ENCODE peak calls at places on chromosomes 4 and X, in nine cellular contexts. F is fibroblast of the aortic adventitia; A is CD4-positive, alpha-beta memory T cell; M is neural progenitor cell; B is CD8-positive, alpha-beta memory T cell; T is epithelial cell of esophagus; S is cardiac muscle cell; Q is CD4-positive, CD25-positive, alpha-beta regulatory T cell; E is pancreas. D is an unnamed sample.

GRCh38 chr4:158739600-158739999 is 16.4 kb upstream of the PPID start:
- DNase-seq in M (no peak), B (no peak), Q (no peak), T (no peak), F (no peak), A (no peak), S (no peak), E (no peak), D (no peak)

GRCh38 chr4:169626328-169627282 is 6.2 kb downstream of the CLCN3 start:
- DNase-seq in Q (no peak), T (peak), A (no peak), B (no peak), M (no peak), F (no peak), S (no peak), E (no peak), D (peak)

GRCh38 chr4:168856312-168856711 is 153.7 kb downstream of the CBR4 start:
- DNase-seq in E (no peak), M (no peak), Q (no peak), T (no peak), A (no peak), F (peak), B (no peak), S (peak), D (no peak)

GRCh38 chrX:127259742-127260141 is 440.2 kb downstream of the PRR32 start:
- DNase-seq in S (no peak), A (no peak), B (no peak), F (no peak), T (peak), Q (no peak), M (no peak), E (no peak), D (no peak)

GRCh38 chr4:110417151-110417550 is 58.8 kb upstream of the ENPEP start:
- DNase-seq in A (no peak), T (peak), F (no peak), M (no peak), S (peak), E (no peak), B (no peak), Q (no peak), D (no peak)

GRCh38 chrX:63658920-63659319 is 126.1 kb downstream of the ARHGEF9 start:
- DNase-seq in F (peak), A (no peak), Q (no peak), B (no peak), M (no peak), E (no peak), S (peak), T (no peak), D (no peak)

GRCh38 chr4:6184169-6184568 is 16.2 kb downstream of the JAKMIP1 start:
- DNase-seq in S (no peak), T (no peak), A (no peak), M (no peak), E (no peak), F (no peak), Q (no peak), B (no peak), D (no peak)

GRCh38 chr4:173958445-173958844 is 325.0 kb downstream of the FBXO8 start:
- DNase-seq in Q (no peak), S (peak), E (no peak), B (no peak), F (peak), T (peak), A (no peak), M (no peak), D (no peak)

GRCh38 chr4:153643406-153644016 is 40.6 kb upstream of the TLR2 start:
- DNase-seq in S (peak), E (no peak), B (peak), T (peak), A (peak), F (peak), M (peak), Q (no peak), D (peak)

GRCh38 chr4:72496119-72496518 is 72.9 kb downstream of the ADAMTS3 start:
- DNase-seq in Q (no peak), B (no peak), F (peak), S (peak), M (no peak), E (no peak), T (peak), A (no peak), D (no peak)

GRCh38 chr4:95867919-95868318 is 28.0 kb downstream of the PDHA2 start:
- DNase-seq in T (peak), F (peak), E (no peak), M (peak), A (no peak), B (no peak), S (peak), Q (no peak), D (no peak)

GRCh38 chr4:79684516-79684915 is 276.5 kb upstream of the GK2 start:
- DNase-seq in A (no peak), S (no peak), T (no peak), E (no peak), Q (no peak), F (no peak), M (no peak), B (no peak), D (no peak)

GRCh38 chr4:40245794-40246546 is 49.1 kb downstream of the RHOH start:
- DNase-seq in B (no peak), E (peak), S (no peak), T (no peak), A (no peak), M (no peak), Q (no peak), F (no peak), D (no peak)

GRCh38 chr4:70734971-70735370 is 13.2 kb downstream of the RUFY3 start:
- DNase-seq in Q (no peak), S (no peak), B (peak), M (no peak), A (no peak), F (no peak), T (no peak), E (no peak), D (peak)

GRCh38 chr4:74423101-74423500 is 21.8 kb upstream of the AREG start:
- DNase-seq in A (no peak), E (no peak), M (no peak), S (peak), F (peak), T (peak), Q (no peak), B (no peak), D (no peak)

GRCh38 chr4:162457071-162457865 is 293.5 kb upstream of the FSTL5 start:
- DNase-seq in E (no peak), A (no peak), S (no peak), F (no peak), B (no peak), T (peak), Q (no peak), M (no peak), D (no peak)

GRCh38 chr4:185304944-185305690 is 90.6 kb downstream of the LRP2BP start:
- DNase-seq in Q (no peak), F (no peak), S (peak), T (peak), E (no peak), B (peak), A (peak), M (peak), D (peak)

GRCh38 chr4:106803107-106803506 is 233.0 kb downstream of the DKK2 start:
- DNase-seq in E (no peak), A (no peak), F (peak), T (no peak), Q (no peak), M (no peak), B (no peak), S (no peak), D (no peak)

GRCh38 chr4:107721436-107722090 is 1.5 kb upstream of the PAPSS1 start:
- DNase-seq in S (no peak), B (peak), Q (peak), E (peak), T (no peak), F (no peak), A (peak), M (peak), D (no peak)

GRCh38 chr4:54937501-54937900 is 187.9 kb downstream of the KDR start:
- DNase-seq in F (no peak), S (peak), A (no peak), E (no peak), Q (no peak), B (no peak), M (no peak), T (peak), D (peak)

GRCh38 chr4:17690898-17691297 is 76.5 kb downstream of the MED28 start:
- DNase-seq in A (no peak), M (no peak), Q (no peak), T (peak), S (no peak), B (no peak), F (no peak), E (no peak), D (no peak)

GRCh38 chr4:74365761-74366160 is 816 bp downstream of the EREG start:
- DNase-seq in F (no peak), E (peak), S (peak), M (peak), T (peak), A (no peak), Q (no peak), B (no peak), D (no peak)

GRCh38 chrX:150625107-150625506 is 56.7 kb downstream of the MTM1 start:
- DNase-seq in M (no peak), Q (no peak), S (no peak), A (no peak), T (no peak), E (no peak), B (no peak), F (no peak), D (no peak)

DNA sequence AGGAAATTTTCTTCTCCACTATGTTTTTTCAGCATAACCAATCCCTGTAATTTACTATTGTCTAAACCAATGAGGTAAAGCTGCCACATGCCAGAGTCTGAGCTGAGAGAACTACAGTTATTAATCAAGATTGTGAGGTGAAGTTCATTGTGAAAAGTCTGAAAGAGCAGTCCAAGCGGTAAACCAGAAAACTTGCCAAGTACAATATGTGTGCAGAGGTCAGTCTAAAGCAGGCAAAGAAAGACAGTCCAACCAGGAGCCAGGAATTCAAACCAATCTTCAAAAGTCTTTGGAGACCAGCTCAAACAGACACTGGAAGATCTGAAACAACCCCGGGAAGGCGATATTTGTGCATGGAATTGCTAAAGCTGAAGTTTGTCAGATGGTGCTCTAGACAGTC is 229.1 kb upstream of the POU3F4 start:
- DNase-seq in M (no peak), A (no peak), Q (no peak), T (no peak), B (no peak), E (no peak), S (no peak), F (no peak), D (no peak)
- H3K4me3 ChIP-seq in M (no peak), A (no peak), Q (no peak), T (no peak), B (no peak), E (no peak), S (no peak), F (no peak), D (no peak)

GRCh38 chrX:140439455-140439854 is 65.4 kb downstream of the SOX3 start:
- DNase-seq in S (no peak), B (no peak), Q (no peak), E (no peak), T (peak), A (no peak), F (no peak), M (peak), D (no peak)
- H3K4me3 ChIP-seq in S (no peak), B (no peak), Q (no peak), E (no peak), T (no peak), A (no peak), F (no peak), M (peak), D (no peak)

DNA sequence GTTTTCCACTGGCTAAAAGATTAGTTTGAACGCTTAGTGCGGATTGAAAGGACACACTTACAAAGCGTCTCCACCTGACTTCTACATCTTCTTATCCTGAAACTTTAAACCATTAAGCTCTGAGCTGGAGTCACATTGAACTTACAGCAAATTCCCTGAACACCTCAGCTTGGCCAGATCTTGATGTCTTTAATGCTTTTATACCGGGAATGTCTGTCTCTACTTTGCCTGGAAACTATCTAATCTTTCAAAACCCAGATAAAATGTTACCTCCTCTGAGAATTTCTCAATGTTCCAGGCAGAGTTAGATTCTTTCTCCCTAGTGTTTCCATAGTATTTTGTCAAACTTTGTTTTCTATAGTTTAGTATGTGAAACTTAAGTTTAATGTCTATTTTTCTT is 179.9 kb downstream of the DTHD1 start:
- DNase-seq in Q (no peak), E (no peak), M (no peak), T (no peak), F (no peak), S (no peak), B (no peak), A (no peak), D (no peak)
- H3K4me3 ChIP-seq in Q (no peak), E (no peak), M (no peak), T (no peak), F (no peak), S (no peak), B (no peak), A (no peak), D (no peak)

DNA sequence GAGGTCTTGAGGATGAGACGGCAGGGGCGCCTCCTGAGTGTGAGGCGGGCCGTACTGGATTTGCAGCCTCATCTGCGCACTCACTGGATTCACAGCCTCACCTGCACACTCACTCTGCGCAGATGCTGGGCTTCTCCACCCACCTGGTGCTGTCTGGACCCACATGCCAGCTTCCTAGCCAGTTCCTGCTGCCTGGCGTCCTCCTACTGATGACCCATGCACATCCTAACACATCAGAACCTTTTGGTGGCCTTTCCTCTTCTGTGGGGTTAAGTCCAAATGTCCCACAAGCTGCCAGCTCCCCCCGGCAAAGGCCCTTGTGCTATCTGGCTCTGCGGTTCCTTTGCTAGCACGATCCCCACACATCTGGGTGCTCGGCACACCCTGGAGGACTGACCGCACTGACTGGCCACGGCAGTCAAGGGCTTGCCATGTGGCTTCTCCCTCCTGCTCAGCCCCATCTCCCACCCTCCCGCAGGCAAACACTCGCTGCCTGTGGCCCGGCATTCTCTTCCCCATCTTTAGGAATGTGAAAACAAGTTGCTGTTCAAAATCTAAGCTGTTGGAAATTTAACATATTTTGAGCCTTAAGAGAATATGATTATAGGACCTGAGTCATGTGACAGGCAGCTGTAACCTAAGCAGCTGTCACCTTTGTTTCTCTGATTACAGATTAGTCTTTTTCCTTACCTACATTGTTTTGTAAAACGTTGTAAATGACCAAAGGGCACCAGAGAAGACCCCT is 39.4 kb upstream of the AFAP1 start:
- DNase-seq in M (no peak), E (no peak), S (peak), T (no peak), A (no peak), B (no peak), Q (no peak), F (no peak), D (no peak)
- H3K4me3 ChIP-seq in M (no peak), E (no peak), S (no peak), T (no peak), A (no peak), B (no peak), Q (no peak), F (no peak), D (no peak)

GRCh38 chrX:11504234-11504633 is 161.5 kb downstream of the ARHGAP6 start:
- DNase-seq in Q (no peak), F (no peak), E (no peak), A (no peak), M (no peak), B (no peak), T (peak), S (no peak), D (no peak)

GRCh38 chrX:11509786-11510185 is 155.9 kb downstream of the ARHGAP6 start:
- DNase-seq in A (no peak), M (no peak), S (peak), E (no peak), T (no peak), F (peak), B (no peak), Q (no peak), D (no peak)
- H3K4me3 ChIP-seq in A (no peak), M (no peak), S (no peak), E (no peak), T (no peak), F (no peak), B (no peak), Q (no peak), D (no peak)

GRCh38 chr4:147830987-147831386 is 99.1 kb downstream of the ARHGAP10 start:
- DNase-seq in M (no peak), B (no peak), Q (no peak), A (no peak), T (peak), S (peak), F (peak), E (no peak), D (no peak)
- H3K4me3 ChIP-seq in M (no peak), B (no peak), Q (no peak), A (no peak), T (no peak), S (no peak), F (no peak), E (no peak), D (no peak)

GRCh38 chr4:2363951-2364653 is 54.3 kb downstream of the ZFYVE28 start:
- DNase-seq in T (no peak), Q (no peak), M (no peak), S (no peak), F (no peak), A (no peak), E (no peak), B (no peak), D (no peak)
- H3K4me3 ChIP-seq in T (peak), Q (peak), M (no peak), S (no peak), F (peak), A (peak), E (peak), B (peak), D (no peak)

GRCh38 chr4:119210760-119211159 is 1.8 kb upstream of the USP53 start:
- DNase-seq in Q (no peak), S (peak), E (no peak), F (peak), M (no peak), B (no peak), A (no peak), T (peak), D (no peak)
- H3K4me3 ChIP-seq in Q (peak), S (no peak), E (no peak), F (no peak), M (no peak), B (no peak), A (no peak), T (peak), D (no peak)

D was measured in Jurkat, Clone E6-1.